ENCODE peak calls at places on chromosomes 1 and 21, in five cellular contexts. L is GF-D8, G is NCI-H1105 treated with DMSO at 0.1 percent for 48 hours, N is tibial nerve, W is H54. S is an unnamed sample.

GRCh38 chr21:46637952-46638746 is 2.7 kb downstream of the PRMT2 start:
- DNase-seq in L (no peak), W (no peak), G (no peak), N (no peak), S (no peak)

GRCh38 chr1:156822680-156823079 is 6.0 kb upstream of the SH2D2A start:
- DNase-seq in G (no peak), L (no peak), W (no peak), N (no peak), S (no peak)

GRCh38 chr1:30415171-30415940 is 308.0 kb downstream of the MATN1 start:
- DNase-seq in L (no peak), W (no peak), G (no peak), N (no peak), S (no peak)

GRCh38 chr1:54413295-54413694 is 7.1 kb upstream of the SSBP3 start:
- DNase-seq in N (no peak), L (no peak), G (no peak), W (no peak), S (peak)

GRCh38 chr1:194024659-194025058 is 838.2 kb upstream of the B3GALT2 start:
- DNase-seq in G (peak), L (no peak), N (no peak), W (no peak), S (peak)

GRCh38 chr1:36083635-36084501 is at the start of gene TEKT2:
- DNase-seq in L (no peak), N (no peak), G (peak), W (no peak), S (no peak)

GRCh38 chr1:226628624-226629155 is 80.1 kb downstream of the STUM start:
- DNase-seq in W (no peak), G (peak), L (no peak), N (no peak), S (no peak)

GRCh38 chr1:163928649-163929048 is 606.9 kb downstream of the NUF2 start:
- DNase-seq in G (no peak), W (no peak), N (no peak), L (no peak), S (no peak)

GRCh38 chr1:10714337-10715114 is 81.9 kb downstream of the CASZ1 start:
- DNase-seq in N (no peak), G (no peak), W (peak), L (no peak), S (no peak)

GRCh38 chr1:213162338-213162737 is 111.3 kb downstream of the RPS6KC1 start:
- DNase-seq in W (no peak), N (no peak), L (no peak), G (no peak), S (no peak)

GRCh38 chr1:114335273-114335672 is 175.7 kb downstream of the TRIM33 start:
- DNase-seq in W (no peak), G (no peak), N (no peak), L (no peak), S (no peak)

GRCh38 chr1:187237542-187237941 is 408.8 kb downstream of the PLA2G4A start:
- DNase-seq in W (no peak), N (no peak), G (no peak), L (no peak), S (no peak)

GRCh38 chr1:210288106-210288505 is 40.6 kb upstream of the HHAT start:
- DNase-seq in N (no peak), W (no peak), L (no peak), G (no peak), S (no peak)

GRCh38 chr1:227897704-227898438 is 49.9 kb downstream of the WNT9A start:
- DNase-seq in W (no peak), G (no peak), L (no peak), N (peak), S (no peak)

GRCh38 chr1:154712166-154712838 is 104.3 kb upstream of the ADAR start:
- DNase-seq in G (no peak), L (no peak), W (no peak), N (no peak), S (no peak)

GRCh38 chr1:20080441-20081330 is 10.7 kb downstream of the PLA2G5 start:
- DNase-seq in L (no peak), N (no peak), G (no peak), W (no peak), S (peak)

GRCh38 chr1:89833183-89834077 is 12.6 kb downstream of the LRRC8D start:
- DNase-seq in G (no peak), L (no peak), W (no peak), N (no peak), S (no peak)

GRCh38 chr1:42956739-42957138 is 1.9 kb downstream of the SLC2A1 start:
- DNase-seq in G (no peak), W (no peak), L (no peak), N (no peak), S (no peak)

GRCh38 chr1:110438883-110439282 is 12.1 kb upstream of the PROK1 start:
- DNase-seq in W (no peak), N (no peak), L (no peak), G (no peak), S (no peak)

GRCh38 chr1:6577831-6578525 is 1.8 kb upstream of the ZBTB48 start:
- DNase-seq in G (no peak), N (no peak), W (no peak), L (no peak), S (no peak)

GRCh38 chr1:19852036-19852435 is 30.2 kb upstream of the OTUD3 start:
- DNase-seq in W (no peak), L (no peak), N (no peak), G (no peak), S (no peak)

GRCh38 chr1:222995620-222996306 is 147.3 kb downstream of the TLR5 start:
- DNase-seq in L (no peak), N (no peak), G (no peak), W (no peak), S (no peak)

GRCh38 chr1:159067699-159068621 is 8.6 kb downstream of the AIM2 start:
- DNase-seq in W (no peak), N (no peak), G (no peak), L (peak), S (peak)

GRCh38 chr1:116987256-116987555 is 14.4 kb upstream of the CD101 start:
- DNase-seq in G (no peak), W (no peak), L (peak), N (no peak), S (peak)

GRCh38 chr1:17420361-17420760 is 19.1 kb downstream of the RCC2 start:
- DNase-seq in N (no peak), W (no peak), G (no peak), L (no peak), S (no peak)

GRCh38 chr1:212506666-212507065 is 73.9 kb downstream of the NENF start:
- DNase-seq in W (no peak), N (no peak), L (no peak), G (no peak), S (no peak)

GRCh38 chr1:110426854-110427253 is 19.4 kb upstream of the LAMTOR5 start:
- DNase-seq in G (no peak), L (no peak), N (no peak), W (no peak), S (peak)

GRCh38 chr21:44011123-44011773 is 861 bp upstream of the TRAPPC10 start:
- DNase-seq in G (no peak), L (no peak), N (no peak), W (no peak), S (no peak)

GRCh38 chr1:177732178-177732577 is 237.7 kb downstream of the SEC16B start:
- DNase-seq in N (no peak), G (no peak), W (no peak), L (no peak), S (no peak)

GRCh38 chr1:69648486-69648885 is 80.8 kb downstream of the LRRC7 start:
- DNase-seq in W (no peak), G (peak), L (no peak), N (no peak), S (no peak)

GRCh38 chr1:12775443-12775842 is 1.9 kb downstream of the PRAMEF12 start:
- DNase-seq in N (no peak), G (no peak), L (no peak), W (no peak), S (no peak)

GRCh38 chr1:187985897-187986654 is 1157.3 kb downstream of the PLA2G4A start:
- DNase-seq in W (no peak), L (no peak), G (no peak), N (no peak), S (no peak)

GRCh38 chr1:69569281-69569970 is 1.7 kb downstream of the LRRC7 start:
- DNase-seq in N (no peak), W (no peak), G (no peak), L (no peak), S (no peak)

GRCh38 chr21:16079830-16080229 is 350.0 kb downstream of the USP25 start:
- DNase-seq in W (no peak), L (no peak), N (no peak), G (no peak), S (no peak)

GRCh38 chr21:35697321-35697808 is 363.0 kb downstream of the SETD4 start:
- DNase-seq in W (no peak), L (no peak), N (peak), G (peak), S (peak)

GRCh38 chr1:16078925-16079656 is 5.6 kb upstream of the FAM131C start:
- DNase-seq in W (peak), N (peak), G (peak), L (no peak), S (peak)

GRCh38 chr1:223231581-223231980 is 88.5 kb upstream of the TLR5 start:
- DNase-seq in G (no peak), N (no peak), L (no peak), W (no peak), S (no peak)

GRCh38 chr1:173570370-173571030 is 32.4 kb downstream of the SLC9C2 start:
- DNase-seq in L (no peak), W (no peak), N (no peak), G (no peak), S (no peak)

GRCh38 chr21:45839274-45839673 is 142.3 kb upstream of the COL6A1 start:
- DNase-seq in L (no peak), G (no peak), W (no peak), N (no peak), S (no peak)